ENCODE peak calls at places on chromosomes 12 and 14, in ten cellular contexts. One of them, this sample, is unnamed.

GRCh38 chr12:14138495-14138894 is 157.1 kb upstream of the GRIN2B start:
- DNase-seq in upper lobe of right lung: no peak
- DNase-seq in thyroid gland: no peak
- DNase-seq in fibroblast of pulmonary artery: no peak
- DNase-seq in lung: no peak
- DNase-seq in tibial artery: no peak
- DNase-seq in fibroblast of lung: no peak
- DNase-seq in NB4: no peak
- DNase-seq in pancreas: no peak
- DNase-seq in choroid plexus epithelial cell: no peak
- DNase-seq in this sample: no peak

GRCh38 chr12:58540480-58541299 is 379.6 kb downstream of the LRIG3 start:
- DNase-seq in upper lobe of right lung: peak
- DNase-seq in thyroid gland: peak
- DNase-seq in fibroblast of pulmonary artery: peak
- DNase-seq in lung: peak
- DNase-seq in tibial artery: peak
- DNase-seq in fibroblast of lung: peak
- DNase-seq in NB4: peak
- DNase-seq in pancreas: peak
- DNase-seq in choroid plexus epithelial cell: peak
- DNase-seq in this sample: peak

GRCh38 chr12:6620137-6620884 is 13.1 kb upstream of the CHD4 start:
- DNase-seq in upper lobe of right lung: peak
- DNase-seq in thyroid gland: peak
- DNase-seq in fibroblast of pulmonary artery: peak
- DNase-seq in lung: no peak
- DNase-seq in tibial artery: no peak
- DNase-seq in fibroblast of lung: peak
- DNase-seq in NB4: no peak
- DNase-seq in pancreas: peak
- DNase-seq in choroid plexus epithelial cell: peak
- DNase-seq in this sample: no peak

GRCh38 chr12:105275997-105276760 is 40.2 kb upstream of the APPL2 start:
- DNase-seq in upper lobe of right lung: no peak
- DNase-seq in thyroid gland: no peak
- DNase-seq in fibroblast of pulmonary artery: no peak
- DNase-seq in lung: no peak
- DNase-seq in tibial artery: no peak
- DNase-seq in fibroblast of lung: no peak
- DNase-seq in NB4: peak
- DNase-seq in pancreas: no peak
- DNase-seq in choroid plexus epithelial cell: no peak
- DNase-seq in this sample: no peak

GRCh38 chr14:35383569-35384385 is 20.8 kb downstream of the NFKBIA start:
- DNase-seq in upper lobe of right lung: no peak
- DNase-seq in thyroid gland: no peak
- DNase-seq in fibroblast of pulmonary artery: no peak
- DNase-seq in lung: no peak
- DNase-seq in tibial artery: no peak
- DNase-seq in fibroblast of lung: no peak
- DNase-seq in NB4: no peak
- DNase-seq in pancreas: no peak
- DNase-seq in choroid plexus epithelial cell: no peak
- DNase-seq in this sample: no peak

GRCh38 chr14:81178063-81178462 is 42.7 kb downstream of the GTF2A1 start:
- DNase-seq in upper lobe of right lung: no peak
- DNase-seq in thyroid gland: no peak
- DNase-seq in fibroblast of pulmonary artery: no peak
- DNase-seq in lung: no peak
- DNase-seq in tibial artery: no peak
- DNase-seq in fibroblast of lung: no peak
- DNase-seq in NB4: no peak
- DNase-seq in pancreas: no peak
- DNase-seq in choroid plexus epithelial cell: no peak
- DNase-seq in this sample: no peak

GRCh38 chr12:123270380-123271181 is 1.1 kb downstream of the CDK2AP1 start:
- DNase-seq in upper lobe of right lung: peak
- DNase-seq in thyroid gland: peak
- DNase-seq in fibroblast of pulmonary artery: peak
- DNase-seq in lung: no peak
- DNase-seq in tibial artery: no peak
- DNase-seq in fibroblast of lung: peak
- DNase-seq in NB4: peak
- DNase-seq in pancreas: peak
- DNase-seq in choroid plexus epithelial cell: peak
- DNase-seq in this sample: no peak

GRCh38 chr12:128801879-128802391 is 21.8 kb downstream of the SLC15A4 start:
- DNase-seq in upper lobe of right lung: no peak
- DNase-seq in thyroid gland: no peak
- DNase-seq in fibroblast of pulmonary artery: peak
- DNase-seq in lung: no peak
- DNase-seq in tibial artery: no peak
- DNase-seq in fibroblast of lung: peak
- DNase-seq in NB4: no peak
- DNase-seq in pancreas: no peak
- DNase-seq in choroid plexus epithelial cell: peak
- DNase-seq in this sample: no peak

GRCh38 chr14:99734406-99735051 is 50.4 kb downstream of the CYP46A1 start:
- DNase-seq in upper lobe of right lung: peak
- DNase-seq in thyroid gland: peak
- DNase-seq in fibroblast of pulmonary artery: no peak
- DNase-seq in lung: no peak
- DNase-seq in tibial artery: peak
- DNase-seq in fibroblast of lung: no peak
- DNase-seq in NB4: no peak
- DNase-seq in pancreas: peak
- DNase-seq in choroid plexus epithelial cell: no peak
- DNase-seq in this sample: no peak

GRCh38 chr12:117897379-117898161 is 71.2 kb downstream of the KSR2 start:
- DNase-seq in upper lobe of right lung: no peak
- DNase-seq in thyroid gland: peak
- DNase-seq in fibroblast of pulmonary artery: no peak
- DNase-seq in lung: no peak
- DNase-seq in tibial artery: no peak
- DNase-seq in fibroblast of lung: no peak
- DNase-seq in NB4: no peak
- DNase-seq in pancreas: no peak
- DNase-seq in choroid plexus epithelial cell: no peak
- DNase-seq in this sample: no peak

DNA sequence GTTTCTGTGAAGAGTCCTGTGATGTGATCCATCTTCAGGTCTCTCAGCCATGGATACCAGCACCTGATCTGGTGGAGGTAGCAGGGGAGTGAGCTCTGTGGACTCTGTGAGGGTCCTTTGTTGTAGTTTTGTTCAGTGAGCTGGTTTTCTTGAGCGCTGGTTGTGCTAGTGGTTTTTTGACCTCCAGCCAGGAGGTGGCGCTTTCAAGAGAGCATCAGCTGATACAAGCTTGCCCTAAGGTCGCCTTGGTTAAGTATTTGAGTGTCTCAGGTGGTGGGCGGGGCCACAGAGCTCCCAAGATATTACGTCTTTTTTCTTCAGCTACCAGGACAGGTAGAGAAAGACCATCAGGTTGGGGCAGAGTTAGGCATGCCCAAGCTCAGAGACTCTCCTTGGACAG is 139.7 kb downstream of the TTLL5 start:
- DNase-seq in upper lobe of right lung: no peak
- DNase-seq in thyroid gland: peak
- DNase-seq in fibroblast of pulmonary artery: no peak
- DNase-seq in lung: no peak
- DNase-seq in tibial artery: no peak
- DNase-seq in fibroblast of lung: no peak
- DNase-seq in NB4: no peak
- DNase-seq in pancreas: no peak
- DNase-seq in choroid plexus epithelial cell: no peak
- DNase-seq in this sample: no peak
- TF ChIP-seq CTCF in upper lobe of right lung: no peak
- TF ChIP-seq CTCF in thyroid gland: no peak
- TF ChIP-seq CTCF in fibroblast of pulmonary artery: no peak
- TF ChIP-seq CTCF in lung: no peak
- TF ChIP-seq CTCF in tibial artery: no peak
- TF ChIP-seq CTCF in fibroblast of lung: no peak
- TF ChIP-seq CTCF in NB4: no peak
- TF ChIP-seq CTCF in pancreas: no peak
- TF ChIP-seq CTCF in choroid plexus epithelial cell: no peak
- TF ChIP-seq CTCF in this sample: no peak

GRCh38 chr12:110244829-110245228 is 36.2 kb upstream of the ATP2A2 start:
- DNase-seq in upper lobe of right lung: no peak
- DNase-seq in thyroid gland: no peak
- DNase-seq in fibroblast of pulmonary artery: no peak
- DNase-seq in lung: no peak
- DNase-seq in tibial artery: no peak
- DNase-seq in fibroblast of lung: no peak
- DNase-seq in NB4: no peak
- DNase-seq in pancreas: no peak
- DNase-seq in choroid plexus epithelial cell: no peak
- DNase-seq in this sample: no peak

GRCh38 chr12:110245278-110245868 is 35.7 kb upstream of the ATP2A2 start:
- DNase-seq in upper lobe of right lung: peak
- DNase-seq in thyroid gland: no peak
- DNase-seq in fibroblast of pulmonary artery: no peak
- DNase-seq in lung: no peak
- DNase-seq in tibial artery: no peak
- DNase-seq in fibroblast of lung: no peak
- DNase-seq in NB4: peak
- DNase-seq in pancreas: no peak
- DNase-seq in choroid plexus epithelial cell: no peak
- DNase-seq in this sample: no peak

GRCh38 chr12:110247340-110248095 is 33.5 kb upstream of the ATP2A2 start:
- DNase-seq in upper lobe of right lung: peak
- DNase-seq in thyroid gland: peak
- DNase-seq in fibroblast of pulmonary artery: no peak
- DNase-seq in lung: no peak
- DNase-seq in tibial artery: no peak
- DNase-seq in fibroblast of lung: peak
- DNase-seq in NB4: no peak
- DNase-seq in pancreas: peak
- DNase-seq in choroid plexus epithelial cell: peak
- DNase-seq in this sample: no peak

GRCh38 chr12:110248096-110248447 is 33.0 kb upstream of the ATP2A2 start:
- DNase-seq in upper lobe of right lung: no peak
- DNase-seq in thyroid gland: peak
- DNase-seq in fibroblast of pulmonary artery: no peak
- DNase-seq in lung: no peak
- DNase-seq in tibial artery: no peak
- DNase-seq in fibroblast of lung: no peak
- DNase-seq in NB4: no peak
- DNase-seq in pancreas: peak
- DNase-seq in choroid plexus epithelial cell: no peak
- DNase-seq in this sample: no peak

DNA sequence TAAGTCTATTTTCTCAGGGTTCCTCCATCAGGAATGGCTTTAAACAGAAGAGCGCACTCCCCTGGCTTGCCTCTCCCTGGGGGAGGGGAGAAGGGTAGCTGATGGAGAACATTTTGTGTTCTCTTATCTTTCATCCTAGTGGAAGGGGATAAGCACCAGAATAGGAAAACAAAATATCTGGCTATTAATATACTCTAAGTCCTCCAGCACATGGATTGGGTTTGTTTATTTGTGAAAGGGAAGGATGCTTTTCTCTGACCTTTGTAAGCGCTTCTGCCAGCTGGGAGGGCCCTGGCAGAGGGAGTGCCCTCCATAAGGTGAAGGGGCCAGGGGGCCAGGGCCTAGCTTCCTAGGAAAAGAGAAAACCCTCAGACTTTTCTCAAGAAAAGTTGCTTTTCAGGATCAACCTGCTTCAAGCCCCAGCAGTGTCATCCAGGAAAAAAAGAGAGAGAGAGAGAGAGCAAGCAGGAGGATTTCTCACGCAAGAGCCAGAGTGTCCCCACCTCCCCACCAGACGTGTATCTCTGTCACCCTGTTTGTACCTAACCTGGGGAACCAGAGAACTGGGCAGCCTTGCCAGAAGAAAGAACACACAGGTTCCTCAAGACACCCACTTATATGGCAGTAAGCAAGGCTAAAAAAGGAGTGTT is 34.2 kb upstream of the ATP2A2 start:
- DNase-seq in upper lobe of right lung: no peak
- DNase-seq in thyroid gland: no peak
- DNase-seq in fibroblast of pulmonary artery: no peak
- DNase-seq in lung: no peak
- DNase-seq in tibial artery: no peak
- DNase-seq in fibroblast of lung: no peak
- DNase-seq in NB4: no peak
- DNase-seq in pancreas: no peak
- DNase-seq in choroid plexus epithelial cell: no peak
- DNase-seq in this sample: no peak
- H3K4me3 ChIP-seq in upper lobe of right lung: no peak
- H3K4me3 ChIP-seq in thyroid gland: no peak
- H3K4me3 ChIP-seq in fibroblast of pulmonary artery: no peak
- H3K4me3 ChIP-seq in lung: no peak
- H3K4me3 ChIP-seq in tibial artery: no peak
- H3K4me3 ChIP-seq in fibroblast of lung: no peak
- H3K4me3 ChIP-seq in NB4: no peak
- H3K4me3 ChIP-seq in pancreas: no peak
- H3K4me3 ChIP-seq in choroid plexus epithelial cell: no peak
- H3K4me3 ChIP-seq in this sample: no peak

GRCh38 chr14:72894323-72894622 is 372 bp upstream of the DPF3 start:
- DNase-seq in upper lobe of right lung: no peak
- DNase-seq in thyroid gland: peak
- DNase-seq in fibroblast of pulmonary artery: no peak
- DNase-seq in lung: no peak
- DNase-seq in tibial artery: no peak
- DNase-seq in fibroblast of lung: peak
- DNase-seq in NB4: no peak
- DNase-seq in pancreas: no peak
- DNase-seq in choroid plexus epithelial cell: no peak
- DNase-seq in this sample: no peak
- TF ChIP-seq CTCF in upper lobe of right lung: no peak
- TF ChIP-seq CTCF in thyroid gland: no peak
- TF ChIP-seq CTCF in fibroblast of pulmonary artery: no peak
- TF ChIP-seq CTCF in lung: no peak
- TF ChIP-seq CTCF in tibial artery: no peak
- TF ChIP-seq CTCF in fibroblast of lung: no peak
- TF ChIP-seq CTCF in NB4: no peak
- TF ChIP-seq CTCF in pancreas: no peak
- TF ChIP-seq CTCF in choroid plexus epithelial cell: no peak
- TF ChIP-seq CTCF in this sample: no peak

DNA sequence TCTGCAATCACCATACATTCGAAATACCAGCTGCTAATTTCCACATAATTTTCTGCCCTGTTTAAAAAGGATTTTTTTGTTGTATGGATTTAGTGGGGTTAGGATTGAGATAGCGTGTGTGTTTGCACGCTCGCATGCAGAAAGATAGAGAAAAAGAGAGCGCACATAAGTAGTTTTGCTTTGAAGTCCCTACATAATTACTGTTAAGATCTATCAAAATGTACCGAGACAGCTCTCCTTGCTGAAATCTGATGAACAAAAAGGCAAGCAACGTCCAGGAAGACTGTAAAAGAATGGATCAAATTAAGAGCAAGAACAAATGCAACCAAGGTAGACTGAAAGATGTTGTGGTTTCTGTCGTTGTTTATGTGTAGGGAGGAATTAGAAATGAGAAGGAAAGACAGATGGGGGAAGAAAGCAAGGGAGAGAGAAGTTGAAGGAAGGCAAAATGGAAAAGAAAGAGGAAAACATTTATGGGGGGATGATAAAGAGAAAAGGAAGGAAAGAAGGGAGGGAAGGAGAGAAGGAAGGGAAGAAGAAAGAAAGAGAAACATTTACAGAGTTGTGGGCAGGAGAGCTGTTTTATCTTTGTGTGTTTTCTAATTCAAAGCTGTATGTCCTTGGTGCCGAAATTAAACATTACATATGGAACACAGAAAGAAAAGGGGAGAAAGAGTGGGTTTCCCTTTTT is 522.3 kb downstream of the MED13L start:
- DNase-seq in upper lobe of right lung: no peak
- DNase-seq in thyroid gland: no peak
- DNase-seq in fibroblast of pulmonary artery: no peak
- DNase-seq in lung: no peak
- DNase-seq in tibial artery: no peak
- DNase-seq in fibroblast of lung: no peak
- DNase-seq in NB4: no peak
- DNase-seq in pancreas: no peak
- DNase-seq in choroid plexus epithelial cell: no peak
- DNase-seq in this sample: no peak
- H3K4me3 ChIP-seq in upper lobe of right lung: no peak
- H3K4me3 ChIP-seq in thyroid gland: no peak
- H3K4me3 ChIP-seq in fibroblast of pulmonary artery: no peak
- H3K4me3 ChIP-seq in lung: no peak
- H3K4me3 ChIP-seq in tibial artery: no peak
- H3K4me3 ChIP-seq in fibroblast of lung: peak
- H3K4me3 ChIP-seq in NB4: no peak
- H3K4me3 ChIP-seq in pancreas: no peak
- H3K4me3 ChIP-seq in choroid plexus epithelial cell: no peak
- H3K4me3 ChIP-seq in this sample: no peak